ENCODE peak calls at places on chromosome 5, in five cellular contexts. K is caudate nucleus, C is NCI-H2081, F is cardiac fibroblast, U is HFF-Myc. Z is an unnamed sample.

GRCh38 chr5:149561848-149562247 is 10.6 kb upstream of the CSNK1A1 start:
- DNase-seq in K (no peak), C (no peak), F (peak), U (peak), Z (peak)

GRCh38 chr5:55223219-55223987 is 3.7 kb downstream of the MCIDAS start:
- DNase-seq in K (no peak), C (no peak), F (no peak), U (no peak), Z (no peak)

GRCh38 chr5:1380011-1380817 is 35.3 kb upstream of the CLPTM1L start:
- DNase-seq in K (no peak), C (peak), F (peak), U (no peak), Z (no peak)

GRCh38 chr5:39772307-39772706 is 347.5 kb upstream of the DAB2 start:
- DNase-seq in K (no peak), C (no peak), F (no peak), U (no peak), Z (no peak)

GRCh38 chr5:141359790-141360426 is at the start of gene PCDHGB2:
- DNase-seq in K (no peak), C (no peak), F (peak), U (no peak), Z (no peak)

GRCh38 chr5:73280821-73281746 is 108.1 kb downstream of the TMEM174 start:
- DNase-seq in K (no peak), C (peak), F (peak), U (no peak), Z (peak)

GRCh38 chr5:36607838-36608783 is 1.7 kb downstream of the SLC1A3 start:
- DNase-seq in K (no peak), C (no peak), F (peak), U (no peak), Z (no peak)

GRCh38 chr5:133423618-133424282 is 188.6 kb downstream of the FSTL4 start:
- DNase-seq in K (no peak), C (no peak), F (peak), U (peak), Z (peak)

GRCh38 chr5:137619191-137619870 is 116.6 kb downstream of the KLHL3 start:
- DNase-seq in K (no peak), C (peak), F (peak), U (peak), Z (peak)

GRCh38 chr5:172798422-172799215 is 27.6 kb upstream of the DUSP1 start:
- DNase-seq in K (no peak), C (no peak), F (peak), U (peak), Z (peak)

GRCh38 chr5:127943061-127943371 is 140.6 kb upstream of the SLC12A2 start:
- DNase-seq in K (no peak), C (no peak), F (no peak), U (no peak), Z (no peak)

GRCh38 chr5:8907168-8907868 is 638.6 kb downstream of the SEMA5A start:
- DNase-seq in K (no peak), C (no peak), F (peak), U (peak), Z (peak)

GRCh38 chr5:181243521-181244307 is at the start of gene RACK1:
- DNase-seq in K (no peak), C (no peak), F (peak), U (no peak), Z (peak)

GRCh38 chr5:124148574-124148973 is 597.9 kb downstream of the ZNF608 start:
- DNase-seq in K (no peak), C (no peak), F (no peak), U (no peak), Z (no peak)

GRCh38 chr5:92329759-92330158 is 946.6 kb upstream of the ARRDC3 start:
- DNase-seq in K (no peak), C (no peak), F (no peak), U (no peak), Z (no peak)

GRCh38 chr5:73317523-73317922 is 131.1 kb downstream of the FOXD1 start:
- DNase-seq in K (no peak), C (no peak), F (no peak), U (no peak), Z (no peak)

GRCh38 chr5:120055858-120056257 is 408.2 kb upstream of the PRR16 start:
- DNase-seq in K (no peak), C (no peak), F (peak), U (peak), Z (peak)

GRCh38 chr5:172417983-172418630 is 36.2 kb downstream of the SH3PXD2B start:
- DNase-seq in K (peak), C (no peak), F (peak), U (no peak), Z (no peak)

GRCh38 chr5:123207321-123207645 is 118.2 kb downstream of the PRDM6 start:
- DNase-seq in K (no peak), C (no peak), F (no peak), U (no peak), Z (no peak)

GRCh38 chr5:91229031-91229623 is 154.0 kb downstream of the ARRDC3 start:
- DNase-seq in K (no peak), C (no peak), F (peak), U (no peak), Z (no peak)

GRCh38 chr5:10421841-10422691 is 19.6 kb upstream of the ROPN1L start:
- DNase-seq in K (peak), C (no peak), F (no peak), U (no peak), Z (no peak)

GRCh38 chr5:126015244-126016054 is 407.8 kb upstream of the GRAMD2B start:
- DNase-seq in K (no peak), C (peak), F (peak), U (no peak), Z (no peak)

GRCh38 chr5:178323961-178324360 is 91.4 kb upstream of the PHYKPL start:
- DNase-seq in K (no peak), C (no peak), F (no peak), U (no peak), Z (no peak)

GRCh38 chr5:31663519-31663918 is 24.6 kb downstream of the PDZD2 start:
- DNase-seq in K (no peak), C (no peak), F (peak), U (no peak), Z (no peak)

GRCh38 chr5:140725799-140726471 is 25.7 kb downstream of the ZMAT2 start:
- DNase-seq in K (no peak), C (no peak), F (peak), U (peak), Z (peak)

GRCh38 chr5:148820778-148821395 is 5.5 kb upstream of the ADRB2 start:
- DNase-seq in K (no peak), C (no peak), F (peak), U (peak), Z (no peak)

GRCh38 chr5:58969253-58969652 is 386.4 kb downstream of the RAB3C start:
- DNase-seq in K (no peak), C (no peak), F (no peak), U (no peak), Z (no peak)

GRCh38 chr5:17235736-17236330 is 18.4 kb downstream of the BASP1 start:
- DNase-seq in K (no peak), C (no peak), F (peak), U (no peak), Z (no peak)

GRCh38 chr5:161230222-161230621 is 316.3 kb downstream of the GABRB2 start:
- DNase-seq in K (no peak), C (peak), F (no peak), U (no peak), Z (no peak)

GRCh38 chr5:446864-447263 is 3.9 kb downstream of the EXOC3 start:
- DNase-seq in K (no peak), C (peak), F (peak), U (no peak), Z (peak)

GRCh38 chr5:17157916-17158529 is 59.4 kb upstream of the BASP1 start:
- DNase-seq in K (no peak), C (no peak), F (peak), U (no peak), Z (no peak)

GRCh38 chr5:219492-219891 is 1.4 kb downstream of the SDHA start:
- DNase-seq in K (no peak), C (peak), F (peak), U (no peak), Z (no peak)

GRCh38 chr5:14199902-14200301 is 56.8 kb downstream of the TRIO start:
- DNase-seq in K (no peak), C (no peak), F (no peak), U (no peak), Z (no peak)

GRCh38 chr5:79202076-79202475 is 33.9 kb upstream of the JMY start:
- DNase-seq in K (no peak), C (no peak), F (peak), U (no peak), Z (peak)

Z was measured in HTR-8/SVneo.